ENCODE peak calls at places on chromosome 19, in five cellular contexts. One of them, this sample, is unnamed. For H3K4me1, the result is how much of the 10 kb centered on the place peaks cover.

GRCh38 chr19:32896516-32897214 is 27.1 kb upstream of the SLC7A9 start:
- DNase-seq in CD8-positive, alpha-beta T cell: no peak
- DNase-seq in uterus: no peak
- DNase-seq in GM23338: no peak
- DNase-seq in colonic mucosa: no peak
- DNase-seq in this sample: no peak

GRCh38 chr19:397941-398706 is 10.8 kb downstream of the C2CD4C start:
- DNase-seq in colonic mucosa: no peak
- DNase-seq in uterus: no peak
- DNase-seq in GM23338: no peak
- DNase-seq in CD8-positive, alpha-beta T cell: no peak
- DNase-seq in this sample: peak

GRCh38 chr19:29040291-29040690 is 172.7 kb downstream of the UQCRFS1 start:
- DNase-seq in CD8-positive, alpha-beta T cell: no peak
- DNase-seq in colonic mucosa: no peak
- DNase-seq in GM23338: no peak
- DNase-seq in uterus: no peak
- DNase-seq in this sample: peak

GRCh38 chr19:7590256-7590655 is 5.4 kb upstream of the CAMSAP3 start:
- DNase-seq in uterus: no peak
- DNase-seq in colonic mucosa: peak
- DNase-seq in GM23338: no peak
- DNase-seq in CD8-positive, alpha-beta T cell: no peak
- DNase-seq in this sample: no peak

GRCh38 chr19:1466018-1466460 is 13.0 kb downstream of the C19orf25 start:
- DNase-seq in CD8-positive, alpha-beta T cell: no peak
- DNase-seq in uterus: no peak
- DNase-seq in GM23338: no peak
- DNase-seq in colonic mucosa: no peak
- DNase-seq in this sample: no peak

GRCh38 chr19:51490676-51491075 is 10.9 kb downstream of the SIGLEC12 start:
- DNase-seq in uterus: no peak
- DNase-seq in colonic mucosa: no peak
- DNase-seq in CD8-positive, alpha-beta T cell: no peak
- DNase-seq in GM23338: peak
- DNase-seq in this sample: no peak

GRCh38 chr19:18202759-18203407 is 959 bp downstream of the RAB3A start:
- DNase-seq in CD8-positive, alpha-beta T cell: no peak
- DNase-seq in GM23338: peak
- DNase-seq in uterus: peak
- DNase-seq in colonic mucosa: peak
- DNase-seq in this sample: peak

GRCh38 chr19:33469171-33470039 is 52.2 kb downstream of the PEPD start:
- DNase-seq in GM23338: no peak
- DNase-seq in CD8-positive, alpha-beta T cell: no peak
- DNase-seq in colonic mucosa: no peak
- DNase-seq in uterus: no peak
- DNase-seq in this sample: no peak

GRCh38 chr19:28468701-28469459 is 744.1 kb downstream of the UQCRFS1 start:
- DNase-seq in GM23338: peak
- DNase-seq in uterus: no peak
- DNase-seq in CD8-positive, alpha-beta T cell: peak
- DNase-seq in colonic mucosa: peak
- DNase-seq in this sample: peak

GRCh38 chr19:39837978-39838377 is 4.0 kb upstream of the DYRK1B start:
- DNase-seq in GM23338: no peak
- DNase-seq in colonic mucosa: no peak
- DNase-seq in uterus: no peak
- DNase-seq in CD8-positive, alpha-beta T cell: no peak
- DNase-seq in this sample: no peak

GRCh38 chr19:5128251-5128931 is 159.5 kb downstream of the KDM4B start:
- DNase-seq in uterus: peak
- DNase-seq in GM23338: peak
- DNase-seq in CD8-positive, alpha-beta T cell: no peak
- DNase-seq in colonic mucosa: no peak
- DNase-seq in this sample: no peak

GRCh38 chr19:36245210-36246005 is 30.5 kb downstream of the ZNF146 start:
- DNase-seq in GM23338: peak
- DNase-seq in uterus: no peak
- DNase-seq in CD8-positive, alpha-beta T cell: no peak
- DNase-seq in colonic mucosa: no peak
- DNase-seq in this sample: no peak

GRCh38 chr19:31675187-31675913 is 326.1 kb upstream of the TSHZ3 start:
- DNase-seq in colonic mucosa: no peak
- DNase-seq in uterus: no peak
- DNase-seq in GM23338: no peak
- DNase-seq in CD8-positive, alpha-beta T cell: no peak
- DNase-seq in this sample: no peak

GRCh38 chr19:1799695-1800342 is 12.3 kb downstream of the ATP8B3 start:
- DNase-seq in uterus: no peak
- DNase-seq in CD8-positive, alpha-beta T cell: no peak
- DNase-seq in colonic mucosa: no peak
- DNase-seq in GM23338: no peak
- DNase-seq in this sample: no peak

GRCh38 chr19:51514866-51515481 is 13.4 kb upstream of the SIGLEC12 start:
- DNase-seq in GM23338: peak
- DNase-seq in colonic mucosa: no peak
- DNase-seq in uterus: no peak
- DNase-seq in CD8-positive, alpha-beta T cell: peak
- DNase-seq in this sample: no peak

GRCh38 chr19:16773939-16774338 is 54.3 kb downstream of the NWD1 start:
- DNase-seq in CD8-positive, alpha-beta T cell: no peak
- DNase-seq in uterus: no peak
- DNase-seq in GM23338: no peak
- DNase-seq in colonic mucosa: no peak
- DNase-seq in this sample: no peak

GRCh38 chr19:23718802-23719201 is 31.8 kb upstream of the ZNF675 start:
- DNase-seq in colonic mucosa: no peak
- DNase-seq in GM23338: peak
- DNase-seq in CD8-positive, alpha-beta T cell: no peak
- DNase-seq in uterus: no peak
- DNase-seq in this sample: no peak

GRCh38 chr19:42028304-42029216 is 34.5 kb upstream of the ATP1A3 start:
- DNase-seq in GM23338: peak
- DNase-seq in colonic mucosa: peak
- DNase-seq in uterus: no peak
- DNase-seq in CD8-positive, alpha-beta T cell: no peak
- DNase-seq in this sample: no peak

GRCh38 chr19:823565-824121 is 1.9 kb upstream of the PLPPR3 start:
- DNase-seq in CD8-positive, alpha-beta T cell: no peak
- DNase-seq in uterus: no peak
- DNase-seq in GM23338: no peak
- DNase-seq in colonic mucosa: no peak
- DNase-seq in this sample: peak

GRCh38 chr19:788821-789472 is 8.3 kb upstream of the PTBP1 start:
- DNase-seq in colonic mucosa: no peak
- DNase-seq in uterus: no peak
- DNase-seq in CD8-positive, alpha-beta T cell: no peak
- DNase-seq in GM23338: peak
- DNase-seq in this sample: no peak

GRCh38 chr19:47653856-47654255 is 44.9 kb downstream of the BICRA start:
- DNase-seq in colonic mucosa: no peak
- DNase-seq in CD8-positive, alpha-beta T cell: no peak
- DNase-seq in GM23338: no peak
- DNase-seq in uterus: no peak
- DNase-seq in this sample: no peak

GRCh38 chr19:3544742-3545668 is 6.0 kb downstream of the TEKTIP1 start:
- DNase-seq in GM23338: peak
- DNase-seq in uterus: peak
- DNase-seq in CD8-positive, alpha-beta T cell: peak
- DNase-seq in colonic mucosa: peak
- DNase-seq in this sample: peak

GRCh38 chr19:39052846-39053245 is 20.5 kb upstream of the FBXO27 start:
- DNase-seq in GM23338: no peak
- DNase-seq in uterus: no peak
- DNase-seq in CD8-positive, alpha-beta T cell: no peak
- DNase-seq in colonic mucosa: no peak
- DNase-seq in this sample: no peak

GRCh38 chr19:34248941-34249340 is 5.4 kb upstream of the GARRE1 start:
- DNase-seq in uterus: no peak
- DNase-seq in colonic mucosa: no peak
- DNase-seq in CD8-positive, alpha-beta T cell: no peak
- DNase-seq in GM23338: no peak
- DNase-seq in this sample: no peak

GRCh38 chr19:11921852-11922495 is 2.9 kb upstream of the ZNF700 start:
- DNase-seq in colonic mucosa: no peak
- DNase-seq in CD8-positive, alpha-beta T cell: no peak
- DNase-seq in GM23338: no peak
- DNase-seq in uterus: no peak
- DNase-seq in this sample: no peak

GRCh38 chr19:14519860-14520407 is 1.7 kb upstream of the DNAJB1 start:
- DNase-seq in uterus: no peak
- DNase-seq in GM23338: no peak
- DNase-seq in CD8-positive, alpha-beta T cell: no peak
- DNase-seq in colonic mucosa: peak
- DNase-seq in this sample: peak

GRCh38 chr19:32676186-32676894 is 692 bp downstream of the RGS9BP start:
- DNase-seq in GM23338: peak
- DNase-seq in colonic mucosa: no peak
- DNase-seq in CD8-positive, alpha-beta T cell: no peak
- DNase-seq in uterus: peak
- DNase-seq in this sample: peak

GRCh38 chr19:33376423-33376822 is 2.9 kb downstream of the CEBPG start:
- DNase-seq in uterus: peak
- DNase-seq in GM23338: no peak
- DNase-seq in CD8-positive, alpha-beta T cell: no peak
- DNase-seq in colonic mucosa: peak
- DNase-seq in this sample: peak

GRCh38 chr19:3585301-3586123 is at the start of gene GIPC3:
- DNase-seq in uterus: no peak
- DNase-seq in colonic mucosa: no peak
- DNase-seq in CD8-positive, alpha-beta T cell: no peak
- DNase-seq in GM23338: peak
- DNase-seq in this sample: no peak

GRCh38 chr19:3576696-3577443 is 4.1 kb downstream of the HMG20B start:
- DNase-seq in uterus: peak
- DNase-seq in colonic mucosa: peak
- DNase-seq in CD8-positive, alpha-beta T cell: no peak
- DNase-seq in GM23338: peak
- DNase-seq in this sample: peak

GRCh38 chr19:19530423-19530804 is 1.7 kb downstream of the YJEFN3 start:
- DNase-seq in colonic mucosa: no peak
- DNase-seq in GM23338: peak
- DNase-seq in uterus: no peak
- DNase-seq in CD8-positive, alpha-beta T cell: no peak
- DNase-seq in this sample: no peak
- TF ChIP-seq CTCF in colonic mucosa: no peak
- TF ChIP-seq CTCF in GM23338: no peak
- TF ChIP-seq CTCF in uterus: no peak
- TF ChIP-seq CTCF in CD8-positive, alpha-beta T cell: no peak
- TF ChIP-seq CTCF in this sample: no peak

DNA sequence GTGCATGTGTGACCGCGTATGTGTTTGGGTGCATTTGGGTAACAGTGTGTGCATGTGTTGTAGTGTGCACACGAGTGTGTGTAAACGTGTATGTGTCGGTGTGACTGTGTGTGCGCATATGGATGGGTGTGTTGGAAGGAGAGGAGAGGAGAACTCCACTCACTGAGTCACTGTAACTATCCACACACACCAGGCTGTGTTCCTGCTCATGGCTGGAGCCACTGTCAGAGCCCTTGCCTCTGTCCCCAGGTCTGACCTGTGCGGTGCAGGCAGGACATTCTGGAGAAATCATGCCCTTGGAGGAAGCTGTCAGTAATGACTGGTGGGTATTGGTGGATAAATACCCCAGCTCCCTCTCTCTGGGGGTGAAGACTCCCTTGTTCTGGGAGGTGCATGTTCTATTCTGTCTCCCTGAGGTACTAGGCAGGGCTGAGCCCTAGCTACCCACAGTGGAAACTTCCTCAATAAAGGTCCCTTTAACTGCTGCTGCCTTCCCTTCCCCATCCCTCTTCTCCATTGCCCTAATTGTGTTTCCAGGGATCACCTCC is 48.4 kb downstream of the CYP4F22 start:
- DNase-seq in colonic mucosa: no peak
- DNase-seq in uterus: no peak
- DNase-seq in GM23338: no peak
- DNase-seq in CD8-positive, alpha-beta T cell: no peak
- DNase-seq in this sample: no peak
- H3K4me3 ChIP-seq in colonic mucosa: no peak
- H3K4me3 ChIP-seq in uterus: no peak
- H3K4me3 ChIP-seq in GM23338: peak
- H3K4me3 ChIP-seq in CD8-positive, alpha-beta T cell: no peak
- H3K4me3 ChIP-seq in this sample: no peak

GRCh38 chr19:49113762-49114629 is at the start of gene LIN7B:
- DNase-seq in colonic mucosa: peak
- DNase-seq in uterus: peak
- DNase-seq in CD8-positive, alpha-beta T cell: peak
- DNase-seq in GM23338: peak
- DNase-seq in this sample: peak
- H3K4me1 ChIP-seq in colonic mucosa: under half
- H3K4me1 ChIP-seq in uterus: under half
- H3K4me1 ChIP-seq in CD8-positive, alpha-beta T cell: under half
- H3K4me1 ChIP-seq in GM23338: under half
- H3K4me1 ChIP-seq in this sample: under half

DNA sequence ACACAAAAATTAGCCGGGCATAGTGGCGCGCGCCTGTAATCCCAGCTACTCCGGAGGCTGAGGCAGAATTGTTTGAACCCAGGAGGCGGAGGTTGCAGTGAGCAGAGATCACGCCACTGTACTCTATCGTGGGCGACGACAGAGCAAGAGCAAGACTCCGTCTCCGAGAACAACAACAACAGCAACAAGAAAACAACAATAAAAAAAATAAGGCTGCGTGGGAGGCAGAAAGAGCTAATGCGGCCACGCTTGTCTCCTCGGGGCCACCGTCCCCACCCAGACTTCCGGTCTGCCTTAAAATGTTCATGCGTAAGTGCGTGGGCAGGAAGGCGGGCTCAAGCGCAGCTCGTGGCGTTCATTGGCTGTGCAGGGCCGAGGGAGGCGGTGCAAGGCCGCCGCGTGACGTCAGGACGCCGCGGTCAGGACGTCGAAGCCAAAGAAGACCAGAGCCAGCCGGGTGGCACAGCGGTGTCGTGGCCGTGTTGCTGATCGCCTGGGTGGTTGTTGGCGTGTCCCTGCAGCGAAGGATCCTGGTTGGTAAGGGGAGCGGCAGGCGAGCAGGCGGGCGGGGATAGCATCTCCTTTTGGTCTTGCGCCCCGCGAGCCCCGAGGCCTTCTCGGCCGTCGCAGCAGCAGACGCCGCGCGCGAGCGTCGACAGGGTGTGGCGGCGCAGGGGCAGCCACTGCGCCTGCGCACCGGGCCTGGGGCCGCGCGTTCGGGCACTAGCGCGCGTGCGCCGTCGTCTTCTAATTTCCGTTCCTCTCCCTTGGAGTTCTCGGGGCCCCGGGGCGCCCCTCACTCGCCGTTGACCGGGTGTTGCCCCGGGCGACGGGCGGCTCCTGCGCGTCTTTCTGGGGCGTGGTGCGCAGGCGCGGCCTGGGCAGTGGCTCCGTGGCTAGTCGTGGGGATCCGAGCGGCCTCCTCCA is at the start of gene LENG8:
- DNase-seq in colonic mucosa: peak
- DNase-seq in CD8-positive, alpha-beta T cell: peak
- DNase-seq in GM23338: peak
- DNase-seq in uterus: peak
- DNase-seq in this sample: peak
- TF ChIP-seq CTCF in colonic mucosa: no peak
- TF ChIP-seq CTCF in CD8-positive, alpha-beta T cell: no peak
- TF ChIP-seq CTCF in GM23338: no peak
- TF ChIP-seq CTCF in uterus: no peak
- TF ChIP-seq CTCF in this sample: no peak

This sample was measured in mucosa of descending colon.